ENCODE peak calls at places on chromosomes 1 and 21, in eight cellular contexts. I is fibroblast of lung, W is choroid plexus epithelial cell, K is Panc1, P is kidney, G is ovary, F is neural crest cell, C is left lung. U is an unnamed sample.

GRCh38 chr1:31381394-31382287 is 8.8 kb upstream of the FABP3 start:
- DNase-seq in I (no peak), W (no peak), K (no peak), P (no peak), G (no peak), F (no peak), C (no peak), U (no peak)

GRCh38 chr1:101236546-101237228 is at the start of gene S1PR1:
- DNase-seq in I (peak; percentile 63), W (peak; percentile 52), K (no peak), P (peak; percentile 93), G (peak; percentile 52), F (peak; percentile 69), C (peak; percentile 80), U (peak; percentile 61)

GRCh38 chr1:224641030-224641429 is 24.9 kb downstream of the CNIH3 start:
- DNase-seq in I (no peak), W (no peak), K (no peak), P (no peak), G (no peak), F (no peak), C (no peak), U (no peak)

GRCh38 chr1:162019006-162019405 is 4.7 kb downstream of the OLFML2B start:
- DNase-seq in I (peak; percentile 89), W (peak; percentile 74), K (no peak), P (no peak), G (no peak), F (no peak), C (no peak), U (no peak)

GRCh38 chr1:175889848-175890247 is 146.5 kb upstream of the TNR start:
- DNase-seq in I (no peak), W (no peak), K (no peak), P (no peak), G (no peak), F (no peak), C (no peak), U (no peak)

GRCh38 chr1:210754931-210755670 is 378.8 kb downstream of the KCNH1 start:
- DNase-seq in I (peak; percentile 45), W (no peak), K (no peak), P (no peak), G (no peak), F (no peak), C (no peak), U (peak; percentile 66)

GRCh38 chr1:205582471-205583291 is 49.1 kb downstream of the ELK4 start:
- DNase-seq in I (no peak), W (no peak), K (no peak), P (peak; percentile 82), G (peak; percentile 39), F (no peak), C (no peak), U (no peak)

GRCh38 chr1:29650476-29650875 is 414.2 kb downstream of the PTPRU start:
- DNase-seq in I (no peak), W (no peak), K (no peak), P (no peak), G (no peak), F (no peak), C (no peak), U (peak; percentile 17)

GRCh38 chr1:166874464-166874863 is 1.6 kb downstream of the TADA1 start:
- DNase-seq in I (no peak), W (no peak), K (no peak), P (no peak), G (no peak), F (no peak), C (no peak), U (no peak)

GRCh38 chr1:166876540-166876838 is 425 bp upstream of the TADA1 start:
- DNase-seq in I (no peak), W (no peak), K (no peak), P (no peak), G (no peak), F (no peak), C (no peak), U (no peak)

GRCh38 chr1:166870584-166870983 is 5.5 kb downstream of the TADA1 start:
- DNase-seq in I (no peak), W (no peak), K (no peak), P (no peak), G (no peak), F (no peak), C (no peak), U (no peak)

GRCh38 chr1:166875302-166875733 is 746 bp downstream of the TADA1 start:
- DNase-seq in I (no peak), W (no peak), K (peak; percentile 12), P (no peak), G (no peak), F (no peak), C (no peak), U (no peak)

DNA sequence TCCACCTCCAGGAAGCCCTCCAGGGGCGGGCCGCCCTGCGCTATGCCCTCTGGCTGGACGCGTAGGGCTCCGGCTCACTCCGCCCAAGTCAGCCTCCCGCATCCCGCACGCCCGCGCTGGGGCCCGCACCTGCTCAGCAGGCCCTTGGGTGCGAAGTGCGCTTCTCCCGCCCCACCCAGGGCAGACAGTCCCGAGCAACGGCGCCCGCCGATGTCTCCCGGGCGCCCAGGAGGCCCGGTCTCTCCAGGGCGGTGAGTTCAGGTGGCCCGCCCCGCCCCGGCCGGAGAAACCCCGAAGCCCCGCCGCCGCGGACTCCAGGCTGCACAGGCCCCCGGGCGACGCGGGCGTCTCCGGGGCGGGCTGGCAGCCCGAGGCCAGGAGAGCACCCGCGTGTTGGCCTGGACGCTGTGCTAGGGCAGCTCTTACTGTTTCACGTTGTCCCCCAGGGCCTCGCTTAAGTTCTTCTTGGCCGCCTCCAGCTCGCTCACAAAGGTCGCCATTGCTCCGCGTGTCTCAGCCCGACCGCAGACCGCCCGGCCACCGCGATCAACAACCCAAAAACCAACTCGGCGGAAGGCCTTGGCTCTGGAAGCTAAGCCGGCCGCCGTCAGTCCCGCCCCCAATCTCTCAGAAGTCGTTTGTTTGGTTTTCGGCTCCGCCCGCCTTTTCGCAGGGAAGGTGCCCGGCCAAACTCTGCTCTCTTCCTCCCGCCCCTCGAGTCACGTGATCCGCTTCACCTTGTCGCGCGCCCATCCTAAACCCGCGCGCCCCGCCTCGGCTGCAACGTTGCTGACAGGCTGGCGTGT is at the start of gene TADA1:
- DNase-seq in I (peak; percentile 98), W (peak; percentile 98), K (peak; percentile 91), P (peak; percentile 99), G (peak; percentile 98), F (peak; percentile 95), C (peak; percentile 99), U (peak; percentile 97)
- TF ChIP-seq CTCF in I (no peak), W (peak; percentile 18), K (no peak), P (no peak), G (peak; percentile 50), F (no peak), C (no peak), U (no peak)

GRCh38 chr21:34511787-34512451 is at the start of gene KCNE1:
- DNase-seq in I (no peak), W (peak; percentile 57), K (no peak), P (no peak), G (no peak), F (no peak), C (peak; percentile 78), U (no peak)

GRCh38 chr21:34510148-34511142 is 1.6 kb downstream of the KCNE1 start:
- DNase-seq in I (peak; percentile 45), W (peak; percentile 89), K (no peak), P (peak; percentile 88), G (no peak), F (peak; percentile 48), C (peak; percentile 82), U (no peak)

GRCh38 chr21:34511154-34511553 is 856 bp downstream of the KCNE1 start:
- DNase-seq in I (no peak), W (no peak), K (no peak), P (no peak), G (no peak), F (no peak), C (no peak), U (no peak)

GRCh38 chr21:34513109-34513675 is 1.2 kb upstream of the KCNE1 start:
- DNase-seq in I (no peak), W (no peak), K (no peak), P (no peak), G (no peak), F (no peak), C (no peak), U (no peak)

GRCh38 chr21:34509151-34509550 is 2.9 kb downstream of the KCNE1 start:
- DNase-seq in I (no peak), W (no peak), K (no peak), P (no peak), G (no peak), F (no peak), C (no peak), U (no peak)
- TF ChIP-seq CTCF in I (peak; percentile 12), W (peak; percentile 41), K (no peak), P (no peak), G (no peak), F (no peak), C (no peak), U (no peak)

GRCh38 chr1:39174400-39175081 is 30.0 kb upstream of the MACF1 start:
- DNase-seq in I (no peak), W (no peak), K (no peak), P (no peak), G (no peak), F (no peak), C (no peak), U (no peak)

GRCh38 chr1:39177641-39178040 is 26.9 kb upstream of the MACF1 start:
- DNase-seq in I (no peak), W (no peak), K (no peak), P (no peak), G (no peak), F (no peak), C (no peak), U (no peak)

GRCh38 chr1:39173995-39174380 is 30.5 kb upstream of the MACF1 start:
- DNase-seq in I (no peak), W (no peak), K (no peak), P (no peak), G (no peak), F (no peak), C (no peak), U (no peak)

GRCh38 chr1:39170731-39171375 is 33.6 kb upstream of the MACF1 start:
- DNase-seq in I (no peak), W (no peak), K (no peak), P (no peak), G (no peak), F (no peak), C (no peak), U (no peak)

GRCh38 chr1:39173119-39173994 is 31.1 kb upstream of the MACF1 start:
- DNase-seq in I (peak; percentile 70), W (no peak), K (no peak), P (no peak), G (no peak), F (no peak), C (no peak), U (no peak)
- TF ChIP-seq CTCF in I (no peak), W (peak; percentile 34), K (peak; percentile 66), P (no peak), G (no peak), F (peak; percentile 20), C (no peak), U (no peak)

GRCh38 chr1:220994671-220995070 is 115.4 kb downstream of the HLX start:
- DNase-seq in I (no peak), W (no peak), K (no peak), P (no peak), G (no peak), F (no peak), C (no peak), U (no peak)

GRCh38 chr1:220991506-220991905 is 112.3 kb downstream of the HLX start:
- DNase-seq in I (no peak), W (no peak), K (no peak), P (no peak), G (no peak), F (no peak), C (no peak), U (no peak)

GRCh38 chr1:220992705-220993052 is 113.4 kb downstream of the HLX start:
- DNase-seq in I (no peak), W (no peak), K (no peak), P (no peak), G (no peak), F (no peak), C (no peak), U (no peak)

GRCh38 chr1:220991959-220992704 is 112.9 kb downstream of the HLX start:
- DNase-seq in I (no peak), W (no peak), K (no peak), P (no peak), G (peak; percentile 17), F (no peak), C (no peak), U (no peak)

GRCh38 chr1:220990417-220991337 is 111.4 kb downstream of the HLX start:
- DNase-seq in I (peak; percentile 59), W (peak; percentile 68), K (no peak), P (no peak), G (no peak), F (no peak), C (no peak), U (no peak)
- TF ChIP-seq CTCF in I (peak; percentile 29), W (peak; percentile 35), K (no peak), P (no peak), G (no peak), F (no peak), C (no peak), U (no peak)